ENCODE peak calls at places on chromosomes 2 and 18, in four cellular contexts. W is adrenal gland, Y is colonic mucosa, C is HL-60. B is an unnamed sample.

GRCh38 chr2:211822686-211823335 is 715.8 kb downstream of the ERBB4 start:
- DNase-seq in C (no peak), Y (no peak), W (no peak), B (no peak)

GRCh38 chr2:210620456-210620855 is 64.1 kb downstream of the CPS1 start:
- DNase-seq in C (no peak), Y (no peak), W (no peak), B (no peak)

GRCh38 chr2:75221872-75222271 is 22.6 kb upstream of the TACR1 start:
- DNase-seq in Y (no peak), W (no peak), C (no peak), B (no peak)

GRCh38 chr2:129757915-129758421 is 221.5 kb upstream of the RAB6C start:
- DNase-seq in W (no peak), C (no peak), Y (no peak), B (no peak)

GRCh38 chr18:32455346-32455745 is 15.3 kb downstream of the GAREM1 start:
- DNase-seq in C (no peak), Y (no peak), W (no peak), B (no peak)

GRCh38 chr2:134348239-134348638 is 94.4 kb downstream of the MGAT5 start:
- DNase-seq in Y (no peak), W (no peak), C (no peak), B (no peak)

GRCh38 chr2:116023026-116023425 is 1580.6 kb downstream of the DPP10 start:
- DNase-seq in C (no peak), Y (no peak), W (no peak), B (no peak)

GRCh38 chr18:9535430-9535972 is 60.2 kb downstream of the RALBP1 start:
- DNase-seq in C (no peak), W (peak), Y (no peak), B (peak)

GRCh38 chr2:239869272-239870155 is 155.6 kb downstream of the NDUFA10 start:
- DNase-seq in W (no peak), C (no peak), Y (peak), B (peak)

DNA sequence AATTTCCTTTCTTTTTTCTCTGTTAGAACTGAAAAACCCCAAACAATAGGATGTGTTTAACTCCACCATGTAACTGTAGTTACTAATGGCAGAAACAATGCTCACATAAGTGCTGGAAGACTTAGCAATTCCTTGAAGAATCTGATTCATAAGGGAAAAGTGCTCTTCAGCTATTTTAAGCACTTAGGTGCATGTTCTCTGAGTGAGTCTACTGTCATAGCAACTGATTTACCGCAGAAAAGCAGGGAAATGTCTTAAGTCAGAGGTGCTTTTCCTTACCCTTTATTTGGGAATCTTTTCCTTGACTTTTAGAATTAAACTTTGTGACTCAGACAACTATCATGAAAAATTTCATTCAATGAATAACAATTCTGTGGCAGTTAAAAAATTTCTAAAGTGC is 65.4 kb upstream of the NABP1 start:
- DNase-seq in Y (no peak), C (no peak), W (no peak), B (no peak)
- H3K4me3 ChIP-seq in Y (no peak), C (no peak), W (no peak), B (no peak)

GRCh38 chr2:207008105-207008990 is 69.0 kb downstream of the CPO start:
- DNase-seq in Y (no peak), C (no peak), W (no peak), B (no peak)
- TF ChIP-seq CTCF in Y (no peak), C (no peak), W (no peak), B (no peak)

GRCh38 chr18:49490246-49490762 is 3.3 kb upstream of the C18orf32 start:
- DNase-seq in Y (no peak), C (no peak), W (no peak), B (no peak)
- H3K4me3 ChIP-seq in Y (no peak), C (peak), W (no peak), B (no peak)

DNA sequence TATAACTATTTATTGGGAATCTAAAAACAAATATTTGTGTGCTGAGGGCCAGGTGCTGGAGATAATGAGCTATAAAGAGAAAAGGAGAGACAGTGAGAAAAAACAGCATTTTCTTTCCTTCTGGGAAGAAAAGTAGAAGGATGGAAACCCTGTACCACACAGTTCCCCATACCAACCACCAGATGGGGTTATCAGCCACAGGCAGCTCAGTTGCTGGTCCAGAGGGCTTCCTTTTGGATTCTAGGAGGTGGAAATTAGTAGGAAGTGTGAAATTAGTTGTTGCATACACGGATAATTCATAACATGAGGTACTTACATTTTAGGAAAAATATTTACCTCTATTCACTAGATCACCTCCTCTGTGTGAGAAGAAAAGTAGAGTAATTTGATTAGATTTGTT is 237.0 kb upstream of the FOSL2 start:
- DNase-seq in C (peak), W (no peak), Y (no peak), B (no peak)
- TF ChIP-seq CTCF in C (peak), W (no peak), Y (peak), B (no peak)

GRCh38 chr2:42141687-42142475 is 27.3 kb upstream of the EML4 start:
- DNase-seq in W (peak), C (no peak), Y (peak), B (peak)
- H3K4me3 ChIP-seq in W (no peak), C (peak), Y (peak), B (no peak)

DNA sequence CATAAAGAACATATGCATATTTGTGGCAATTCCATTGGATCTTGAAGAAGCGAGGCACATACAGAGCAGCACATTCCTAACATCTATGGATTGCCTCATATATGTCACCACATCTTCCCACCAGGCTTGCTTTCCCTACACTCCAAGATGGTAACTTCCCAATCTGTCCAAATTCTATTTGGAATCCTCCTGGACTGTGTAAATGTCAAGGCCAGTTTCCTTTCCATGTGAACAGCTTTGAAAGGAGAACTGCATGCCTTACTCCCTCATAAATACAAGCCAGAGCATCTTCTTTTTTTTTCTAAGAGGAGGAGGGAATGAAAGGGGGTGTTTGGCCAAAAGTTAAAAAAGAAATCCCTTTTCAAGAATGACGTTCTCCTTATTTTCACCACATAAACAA is 103.8 kb upstream of the OSR1 start:
- DNase-seq in C (no peak), W (no peak), Y (no peak), B (no peak)
- TF ChIP-seq CTCF in C (no peak), W (no peak), Y (no peak), B (no peak)

DNA sequence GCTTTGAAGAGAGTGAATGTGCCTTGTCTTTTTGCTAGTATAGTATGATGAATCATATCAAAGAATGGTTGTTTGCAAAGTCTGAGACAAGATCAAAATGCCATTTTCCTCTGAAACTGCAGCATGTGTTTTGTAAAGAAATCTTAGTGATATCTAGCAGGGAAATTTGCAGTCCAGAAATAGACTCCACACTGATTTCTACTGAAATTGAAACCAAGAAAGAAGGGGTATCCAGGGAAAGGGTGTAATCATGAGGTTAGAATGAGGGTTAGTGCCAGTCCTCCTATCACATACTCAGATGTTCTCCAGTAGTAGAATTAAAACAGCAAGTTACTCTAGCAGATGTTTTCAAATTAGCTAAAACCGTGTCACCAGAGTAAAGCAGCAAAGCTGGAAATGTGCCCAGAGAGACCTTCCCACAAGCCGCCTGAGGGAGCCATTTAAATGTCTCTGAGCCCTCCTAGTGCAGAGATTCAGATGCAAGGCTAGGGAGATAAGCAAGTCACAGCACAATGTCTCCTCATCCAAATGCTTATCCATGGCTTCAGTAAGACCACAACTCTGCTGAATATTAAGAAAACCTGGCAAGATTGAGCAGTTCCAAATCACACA is 4.9 kb downstream of the DLGAP1 start:
- DNase-seq in W (no peak), Y (no peak), C (no peak), B (no peak)
- H3K4me3 ChIP-seq in W (no peak), Y (no peak), C (no peak), B (no peak)

DNA sequence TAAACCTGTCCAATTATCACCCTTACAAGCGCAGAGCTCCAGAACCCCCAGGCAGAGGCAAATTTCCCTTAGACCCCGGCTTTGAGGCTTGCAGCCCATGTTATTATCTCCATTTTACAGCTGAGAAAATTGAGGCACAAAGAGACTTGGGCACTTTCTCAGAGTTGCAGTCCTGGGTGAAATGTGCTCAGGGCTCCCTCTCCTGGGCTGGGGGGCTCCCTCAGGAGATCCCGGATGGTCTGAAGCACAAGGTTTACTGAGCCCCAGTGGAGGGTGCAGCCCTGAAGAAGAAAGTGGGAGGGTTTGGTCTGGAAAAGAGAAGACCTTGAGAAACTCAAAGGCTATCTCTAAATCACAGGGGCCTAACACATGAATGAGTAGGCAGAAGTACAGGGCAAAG is 156.6 kb downstream of the CYRIA start:
- DNase-seq in W (no peak), C (no peak), Y (no peak), B (no peak)
- TF ChIP-seq CTCF in W (no peak), C (no peak), Y (no peak), B (no peak)

GRCh38 chr2:31923662-31924061 is 87.1 kb downstream of the MEMO1 start:
- DNase-seq in Y (no peak), W (no peak), C (no peak), B (no peak)
- H3K4me3 ChIP-seq in Y (no peak), W (no peak), C (no peak), B (no peak)

GRCh38 chr2:119350311-119350998 is 16.2 kb downstream of the C2orf76 start:
- DNase-seq in W (no peak), Y (no peak), C (no peak), B (no peak)
- TF ChIP-seq CTCF in W (no peak), Y (no peak), C (no peak), B (no peak)

B was measured in lower leg skin.